ENCODE peak calls at places on chromosomes 6 and 20, in seven cellular contexts. N, M, Z, O, H, A and F are unnamed samples. For H3K4me1, the result is how much of the 10 kb centered on the place peaks cover.

GRCh38 chr6:152098683-152099082 is 291.2 kb downstream of the ESR1 start:
- DNase-seq in M (no peak), O (no peak), Z (no peak), H (no peak), N (no peak), A (no peak), F (no peak)

GRCh38 chr20:38932457-38933120 is 6.4 kb downstream of the FAM83D start:
- DNase-seq in Z (no peak), N (no peak), A (no peak), H (no peak), M (no peak), O (no peak), F (no peak)

GRCh38 chr20:17589161-17589834 is 19.4 kb downstream of the DSTN start:
- DNase-seq in Z (no peak), A (no peak), N (no peak), O (no peak), H (no peak), M (no peak), F (no peak)

GRCh38 chr20:46344488-46345162 is 36.3 kb upstream of the CDH22 start:
- DNase-seq in Z (no peak), A (no peak), M (no peak), N (no peak), H (no peak), O (no peak), F (no peak)

GRCh38 chr6:132568611-132569010 is 1.5 kb upstream of the TAAR6 start:
- DNase-seq in Z (no peak), H (no peak), A (no peak), N (no peak), O (no peak), M (no peak), F (no peak)

GRCh38 chr20:64090165-64090564 is 6.0 kb upstream of the LKAAEAR1 start:
- DNase-seq in O (no peak), M (no peak), N (no peak), H (no peak), A (no peak), Z (peak), F (no peak)

GRCh38 chr20:33744181-33744580 is 12.4 kb downstream of the ZNF341 start:
- DNase-seq in N (no peak), M (no peak), Z (no peak), A (no peak), H (no peak), O (no peak), F (no peak)

GRCh38 chr6:151372164-151372563 is 19.2 kb downstream of the ZBTB2 start:
- DNase-seq in M (no peak), A (no peak), H (no peak), Z (no peak), N (no peak), O (no peak), F (no peak)

GRCh38 chr20:59434950-59435349 is 134.5 kb downstream of the EDN3 start:
- DNase-seq in A (no peak), Z (no peak), N (no peak), M (no peak), O (no peak), H (no peak), F (no peak)

GRCh38 chr20:33516882-33517281 is 27.0 kb downstream of the CBFA2T2 start:
- DNase-seq in M (no peak), N (no peak), A (no peak), H (no peak), O (no peak), Z (no peak), F (no peak)

GRCh38 chr20:38973546-38974120 is 11.5 kb downstream of the DHX35 start:
- DNase-seq in A (no peak), M (no peak), N (no peak), H (no peak), O (no peak), Z (no peak), F (no peak)

GRCh38 chr20:63123326-63123725 is 92.6 kb downstream of the YTHDF1 start:
- DNase-seq in N (no peak), Z (no peak), O (no peak), M (no peak), A (no peak), H (no peak), F (no peak)

GRCh38 chr6:38512211-38512610 is 127.5 kb downstream of the BTBD9 start:
- DNase-seq in Z (no peak), M (no peak), A (no peak), H (no peak), O (no peak), N (no peak), F (no peak)

GRCh38 chr6:56795852-56796532 is 153.3 kb upstream of the DST start:
- DNase-seq in M (no peak), H (no peak), Z (no peak), N (no peak), A (no peak), O (peak), F (no peak)

GRCh38 chr6:89952361-89952680 is 58.1 kb downstream of the GJA10 start:
- DNase-seq in O (no peak), N (no peak), M (no peak), H (no peak), Z (no peak), A (no peak), F (peak)

GRCh38 chr6:26472549-26473245 is 14.9 kb downstream of the BTN2A1 start:
- DNase-seq in A (no peak), O (no peak), H (no peak), N (no peak), Z (no peak), M (no peak), F (peak)

GRCh38 chr6:107657755-107658461 is 166.2 kb downstream of the SCML4 start:
- DNase-seq in O (no peak), A (peak), M (peak), Z (no peak), N (peak), H (no peak), F (no peak)

GRCh38 chr6:73073238-73073637 is 152.1 kb downstream of the KHDC1L start:
- DNase-seq in M (no peak), N (no peak), H (peak), Z (no peak), A (no peak), O (no peak), F (no peak)

GRCh38 chr6:32244270-32244669 is 20.4 kb upstream of the NOTCH4 start:
- DNase-seq in H (no peak), Z (no peak), O (no peak), N (no peak), A (peak), M (no peak), F (no peak)

GRCh38 chr6:117237561-117237960 is 27.8 kb upstream of the VGLL2 start:
- DNase-seq in O (no peak), M (no peak), N (no peak), A (no peak), Z (no peak), H (no peak), F (no peak)

GRCh38 chr20:43761396-43762340 is 34.9 kb upstream of the GTSF1L start:
- DNase-seq in Z (no peak), A (no peak), N (no peak), O (no peak), H (no peak), M (no peak), F (no peak)

GRCh38 chr6:154197176-154197850 is 158.3 kb downstream of the OPRM1 start:
- DNase-seq in A (no peak), O (no peak), M (no peak), H (no peak), Z (no peak), N (no peak), F (no peak)

GRCh38 chr6:48472121-48472520 is 361.1 kb upstream of the PTCHD4 start:
- DNase-seq in N (no peak), H (no peak), A (no peak), Z (no peak), M (no peak), O (no peak), F (no peak)

GRCh38 chr20:49612127-49612738 is 44.3 kb upstream of the PTGIS start:
- DNase-seq in M (no peak), N (no peak), A (peak), Z (no peak), H (peak), O (no peak), F (no peak)

GRCh38 chr20:39117486-39117885 is 155.3 kb downstream of the DHX35 start:
- DNase-seq in O (peak), H (peak), M (peak), A (no peak), Z (no peak), N (peak), F (no peak)

GRCh38 chr6:142838821-142839685 is 105.9 kb downstream of the HIVEP2 start:
- DNase-seq in M (no peak), O (no peak), N (no peak), Z (no peak), A (no peak), H (peak), F (no peak)

GRCh38 chr6:32903952-32904351 is 36.9 kb downstream of the HLA-DMB start:
- DNase-seq in A (no peak), M (no peak), O (no peak), N (no peak), H (no peak), Z (no peak), F (no peak)

GRCh38 chr20:45114465-45115385 is at the start of gene WFDC5:
- DNase-seq in H (no peak), A (no peak), O (no peak), M (no peak), N (no peak), Z (no peak), F (no peak)

GRCh38 chr6:111748247-111748647 is 125.0 kb downstream of the FYN start:
- DNase-seq in H (no peak), N (no peak), Z (no peak), M (no peak), A (no peak), O (no peak), F (no peak)

GRCh38 chr6:24451581-24452041 is 37.8 kb downstream of the GPLD1 start:
- DNase-seq in Z (no peak), O (no peak), A (no peak), H (no peak), N (no peak), M (no peak), F (no peak)

GRCh38 chr20:49562341-49563014 is 5.5 kb downstream of the PTGIS start:
- DNase-seq in Z (peak), O (no peak), H (no peak), M (no peak), A (peak), N (peak), F (no peak)

GRCh38 chr6:16769986-16770376 is 8.7 kb upstream of the ATXN1 start:
- DNase-seq in M (no peak), A (no peak), Z (no peak), O (no peak), N (no peak), H (no peak), F (no peak)

GRCh38 chr6:93624408-93624807 is 205.0 kb upstream of the EPHA7 start:
- DNase-seq in N (no peak), A (no peak), Z (peak), O (no peak), M (no peak), H (no peak), F (no peak)

GRCh38 chr6:73747293-73747692 is 51.3 kb downstream of the CD109 start:
- DNase-seq in A (no peak), N (no peak), H (no peak), O (no peak), Z (no peak), M (no peak), F (no peak)

GRCh38 chr6:163092846-163093245 is 321.7 kb upstream of the QKI start:
- DNase-seq in H (no peak), A (no peak), M (no peak), O (no peak), N (no peak), Z (no peak), F (no peak)

GRCh38 chr6:169725270-169726048 is 1.2 kb upstream of the PHF10 start:
- DNase-seq in A (peak), N (peak), O (peak), M (peak), H (peak), Z (peak), F (no peak)

GRCh38 chr6:154509421-154510143 is 903 bp downstream of the CNKSR3 start:
- DNase-seq in M (no peak), H (peak), A (peak), O (no peak), Z (peak), N (peak), F (peak)

GRCh38 chr6:138537090-138537489 is 37.8 kb upstream of the NHSL1 start:
- DNase-seq in N (no peak), M (no peak), H (no peak), Z (no peak), A (no peak), O (no peak), F (no peak)

GRCh38 chr6:47489995-47490394 is 12.4 kb downstream of the CD2AP start:
- DNase-seq in O (no peak), Z (no peak), H (no peak), M (no peak), N (no peak), A (no peak), F (no peak)

GRCh38 chr20:32909896-32910571 is 51.3 kb downstream of the EFCAB8 start:
- DNase-seq in N (no peak), O (no peak), M (no peak), H (no peak), Z (no peak), A (no peak), F (no peak)

DNA sequence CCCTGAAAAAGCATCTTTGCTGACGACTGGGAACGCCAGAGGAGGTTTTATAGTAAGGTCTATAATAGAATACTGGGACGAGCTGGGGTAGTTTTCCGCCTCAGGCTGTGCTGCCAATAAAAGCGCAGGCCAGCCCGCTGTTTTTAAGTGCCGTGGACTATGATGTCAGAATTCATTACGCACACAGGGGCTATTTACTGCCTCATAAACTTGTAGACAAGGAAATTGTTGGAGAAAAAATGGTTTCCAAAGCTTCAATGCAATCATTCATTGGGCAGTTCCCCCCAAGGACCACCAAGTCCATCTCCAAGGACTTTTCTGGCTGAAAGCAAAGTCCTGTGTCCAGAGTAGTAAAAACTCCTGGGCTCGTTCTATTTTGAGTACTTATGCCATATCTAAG is 20.4 kb upstream of the FOXF2 start:
- DNase-seq in N (no peak), A (no peak), M (no peak), H (no peak), O (no peak), Z (no peak), F (no peak)
- H3K27ac ChIP-seq in N (no peak), A (no peak), M (no peak), H (no peak), O (no peak), Z (no peak), F (no peak)

DNA sequence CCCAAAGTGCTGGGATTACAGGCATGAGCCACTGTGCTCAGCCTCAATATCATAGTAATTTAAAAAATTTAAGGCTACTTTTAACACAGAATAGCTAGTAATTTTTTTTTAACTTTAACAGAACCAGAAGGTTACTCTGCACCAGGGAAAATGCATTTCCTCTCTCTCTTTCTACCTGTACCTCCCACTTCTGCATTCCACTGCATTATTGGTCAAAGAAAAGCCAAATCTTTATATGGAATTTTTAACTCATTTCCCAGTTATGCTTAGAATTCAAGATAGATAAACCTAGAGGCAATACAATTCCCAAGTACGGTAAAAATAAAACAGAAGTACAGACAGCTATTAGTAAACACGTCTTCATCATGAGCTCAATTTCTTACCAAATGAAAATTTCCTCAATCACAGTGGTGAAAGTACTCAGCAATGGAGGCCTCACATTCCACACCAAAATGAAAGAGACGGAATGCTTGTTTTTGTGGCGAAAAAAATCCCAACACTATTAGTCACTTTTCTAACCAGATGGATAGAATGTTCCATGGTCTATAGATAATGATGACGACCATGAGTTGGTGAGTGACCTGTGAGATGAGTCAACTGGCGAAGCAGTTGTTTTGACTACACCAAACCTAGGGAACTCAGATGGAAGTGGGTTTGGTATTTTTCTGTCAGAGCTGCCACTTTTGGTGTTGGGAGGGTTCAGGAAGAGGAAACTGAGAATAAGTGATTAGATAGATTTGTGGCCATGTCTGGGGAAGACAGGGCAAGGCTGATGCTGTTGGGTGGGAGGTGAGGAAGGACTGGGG is 104.7 kb upstream of the SGK1 start:
- DNase-seq in N (no peak), A (no peak), Z (no peak), O (peak), H (peak), M (no peak), F (no peak)
- H3K4me1 ChIP-seq in N (under half), A (under half), Z (under half), O (under half), H (under half), M (under half), F (under half)

DNA sequence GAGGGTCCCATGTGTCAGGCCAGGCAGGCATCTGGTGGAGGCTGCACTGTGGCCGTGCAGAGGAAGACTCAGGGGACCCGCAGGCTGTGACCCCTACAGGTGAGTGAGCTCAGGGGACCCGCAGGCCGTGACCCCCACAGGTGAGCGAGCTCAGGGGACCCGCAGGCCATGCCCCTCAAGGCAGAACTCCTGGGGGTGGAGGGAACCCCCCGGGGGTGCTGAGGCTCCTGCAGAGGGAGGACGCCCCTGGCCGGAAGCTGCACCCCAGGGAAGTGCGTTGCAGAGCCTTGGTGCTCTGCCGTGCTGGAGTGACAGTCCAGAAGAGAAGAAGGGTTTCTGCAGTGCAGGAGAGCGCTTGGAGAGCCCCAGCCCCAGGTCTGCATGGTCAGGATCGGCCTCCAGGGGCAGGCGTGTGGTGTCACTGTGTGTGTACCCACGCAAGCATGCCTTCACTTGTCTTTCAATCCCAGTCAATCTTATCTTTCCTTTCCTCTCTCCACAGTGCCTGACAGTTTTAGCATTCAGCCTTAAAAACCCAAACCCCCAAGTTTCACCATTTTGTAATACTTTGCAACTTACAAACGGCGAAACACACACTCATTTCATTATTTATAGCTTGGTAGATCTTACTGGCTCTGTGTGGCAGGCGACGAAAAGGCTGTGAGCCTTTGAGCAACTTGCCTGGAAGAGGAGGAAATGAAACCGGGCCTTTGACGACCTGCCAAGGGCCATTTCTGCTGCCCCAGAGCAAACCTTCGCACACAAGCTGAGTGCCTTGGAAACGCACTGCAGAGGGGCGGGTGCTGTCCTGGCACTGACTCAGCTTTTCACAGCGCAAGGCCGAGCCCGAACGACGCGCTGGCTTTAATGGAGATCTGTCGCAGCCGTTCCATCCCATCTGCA is 101.4 kb upstream of the AGPAT4 start:
- DNase-seq in Z (peak), O (no peak), A (peak), M (no peak), N (no peak), H (peak), F (no peak)
- H3K4me3 ChIP-seq in Z (no peak), O (no peak), A (peak), M (no peak), N (no peak), H (no peak), F (no peak)

GRCh38 chr6:42230320-42231034 is 12.8 kb upstream of the MRPS10 start:
- DNase-seq in Z (no peak), N (no peak), M (no peak), H (no peak), A (no peak), O (peak), F (no peak)

GRCh38 chr6:42227173-42227850 is 9.7 kb upstream of the MRPS10 start:
- DNase-seq in N (no peak), Z (no peak), M (no peak), O (peak), H (no peak), A (no peak), F (no peak)

GRCh38 chr6:42226251-42227143 is 8.8 kb upstream of the MRPS10 start:
- DNase-seq in M (no peak), A (no peak), N (peak), O (peak), Z (no peak), H (peak), F (no peak)

GRCh38 chr6:42229720-42230119 is 12.1 kb upstream of the MRPS10 start:
- DNase-seq in H (no peak), O (no peak), M (no peak), Z (no peak), N (no peak), A (no peak), F (no peak)

DNA sequence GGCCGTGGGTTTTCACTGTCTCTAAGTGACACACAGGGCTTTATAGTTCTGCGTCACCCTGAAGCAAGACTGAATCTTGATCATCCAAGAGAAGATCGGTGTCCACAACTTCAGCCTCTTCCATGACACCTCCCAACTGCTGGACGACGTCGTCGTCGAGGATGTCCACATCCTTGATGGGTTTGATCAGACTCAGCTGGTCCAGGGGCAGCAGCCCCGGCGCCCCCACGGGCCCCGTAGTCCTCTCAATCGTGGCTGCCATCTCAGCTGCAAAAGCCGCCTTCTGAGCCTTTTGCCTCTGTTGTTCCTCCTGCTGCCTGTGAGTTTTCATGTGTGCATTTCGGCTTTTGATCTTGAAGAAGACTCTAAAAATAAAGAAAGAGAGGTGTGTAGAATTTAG is 10.6 kb upstream of the MRPS10 start:
- DNase-seq in Z (no peak), H (no peak), N (no peak), A (no peak), O (no peak), M (no peak), F (no peak)
- H3K27ac ChIP-seq in Z (no peak), H (no peak), N (peak), A (no peak), O (peak), M (no peak), F (no peak)

DNA sequence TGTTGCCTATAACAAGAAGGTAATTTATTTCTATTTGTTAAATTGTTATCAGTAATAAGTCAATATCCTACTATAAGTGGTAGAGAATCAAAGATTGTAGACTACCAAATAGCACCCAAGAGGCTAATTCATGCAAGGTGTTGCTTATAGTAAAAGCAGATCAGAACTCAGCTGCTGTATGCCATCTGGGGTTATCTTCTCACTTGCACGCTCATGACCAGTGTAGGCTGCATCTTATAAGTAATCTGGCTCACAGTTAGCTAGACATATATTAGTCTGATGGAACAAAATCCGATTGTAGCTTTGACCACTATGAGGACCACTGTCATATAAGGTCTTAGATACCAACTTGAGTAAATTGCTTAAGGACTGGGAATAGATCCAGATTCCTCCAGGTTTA is 17.1 kb downstream of the TOP1 start:
- DNase-seq in H (no peak), A (no peak), N (no peak), M (no peak), Z (no peak), O (no peak), F (no peak)
- H3K4me1 ChIP-seq in H (half or more), A (half or more), N (under half), M (under half), Z (half or more), O (half or more), F (half or more)